ENCODE peak calls at places on chromosome 3, in four cellular contexts. H, P, G and M are unnamed samples.
A peak's percentile ranks its signal among the peaks of the same experiment; 100 is the strongest.

GRCh38 chr3:166274996-166275395 is 437.8 kb upstream of the BCHE start:
- DNase-seq in P (no peak), H (no peak), G (no peak), M (no peak)

GRCh38 chr3:197541756-197542539 is 13.8 kb downstream of the BDH1 start:
- DNase-seq in G (no peak), P (peak; percentile 91), H (peak; percentile 52), M (no peak)

GRCh38 chr3:196323723-196324122 is 5.7 kb upstream of the DYNLT2B start:
- DNase-seq in H (peak; percentile 71), G (no peak), P (peak; percentile 54), M (no peak)

GRCh38 chr3:116442331-116443021 is 2.8 kb downstream of the LSAMP start:
- DNase-seq in H (no peak), G (no peak), P (no peak), M (no peak)

GRCh38 chr3:7309707-7310106 is 448.8 kb downstream of the GRM7 start:
- DNase-seq in H (no peak), P (peak; percentile 98), G (no peak), M (peak; percentile 37)

GRCh38 chr3:135887220-135887619 is 78.3 kb upstream of the PPP2R3A start:
- DNase-seq in H (no peak), G (no peak), P (no peak), M (no peak)

GRCh38 chr3:73215286-73215685 is 153.8 kb downstream of the EBLN2 start:
- DNase-seq in P (peak; percentile 5), H (no peak), G (no peak), M (no peak)

GRCh38 chr3:69204315-69204957 is 82.0 kb upstream of the LMOD3 start:
- DNase-seq in H (no peak), G (peak; percentile 51), P (no peak), M (no peak)

GRCh38 chr3:128198313-128198712 is 45.0 kb downstream of the EEFSEC start:
- DNase-seq in P (no peak), H (no peak), G (no peak), M (no peak)

GRCh38 chr3:196287405-196288140 is at the start of gene PCYT1A:
- DNase-seq in H (peak; percentile 84), P (peak; percentile 97), G (peak; percentile 95), M (peak; percentile 94)

GRCh38 chr3:16048435-16049318 is 125.8 kb upstream of the GALNT15 start:
- DNase-seq in P (peak; percentile 85), G (peak; percentile 77), H (no peak), M (peak; percentile 68)

GRCh38 chr3:128567705-128568356 is 74.8 kb upstream of the GATA2 start:
- DNase-seq in G (no peak), P (no peak), H (no peak), M (no peak)

GRCh38 chr3:18791752-18792151 is 356.6 kb upstream of the KCNH8 start:
- DNase-seq in P (no peak), H (no peak), G (no peak), M (no peak)

GRCh38 chr3:38723569-38724391 is 74.3 kb upstream of the SCN5A start:
- DNase-seq in H (no peak), P (peak; percentile 12), G (no peak), M (peak; percentile 32)

GRCh38 chr3:168073842-168074311 is 21.8 kb downstream of the GOLIM4 start:
- DNase-seq in G (no peak), P (no peak), H (no peak), M (no peak)

GRCh38 chr3:58711871-58712270 is 45.3 kb upstream of the FAM3D start:
- DNase-seq in P (no peak), G (no peak), H (no peak), M (no peak)

GRCh38 chr3:111277226-111277625 is 205.6 kb downstream of the NECTIN3 start:
- DNase-seq in H (no peak), G (no peak), P (peak; percentile 54), M (no peak)

GRCh38 chr3:195838714-195839113 is 27.0 kb upstream of the MUC4 start:
- DNase-seq in P (no peak), G (peak; percentile 57), H (no peak), M (peak; percentile 5)

GRCh38 chr3:8983026-8983425 is 19.8 kb upstream of the RAD18 start:
- DNase-seq in G (no peak), H (no peak), P (no peak), M (no peak)

GRCh38 chr3:57570051-57570450 is 14.0 kb downstream of the PDE12 start:
- DNase-seq in H (no peak), G (no peak), P (no peak), M (no peak)

GRCh38 chr3:32934150-32934742 is 17.2 kb upstream of the CCR4 start:
- DNase-seq in P (peak; percentile 40), H (no peak), G (peak; percentile 30), M (peak; percentile 4)

GRCh38 chr3:193869221-193870201 is 266.4 kb upstream of the HES1 start:
- DNase-seq in H (no peak), P (peak; percentile 81), G (no peak), M (peak; percentile 49)

GRCh38 chr3:41681479-41681878 is 280.4 kb downstream of the ULK4 start:
- DNase-seq in H (no peak), P (peak; percentile 95), G (no peak), M (peak; percentile 98)

GRCh38 chr3:24686764-24687163 is 192.1 kb upstream of the THRB start:
- DNase-seq in H (no peak), P (peak; percentile 72), G (no peak), M (peak; percentile 80)

GRCh38 chr3:127650236-127650635 is 21.3 kb downstream of the PODXL2 start:
- DNase-seq in P (no peak), H (no peak), G (no peak), M (no peak)

GRCh38 chr3:189622629-189623028 is 8.6 kb upstream of the TP63 start:
- DNase-seq in G (no peak), H (no peak), P (no peak), M (peak; percentile 62)

GRCh38 chr3:141311170-141311495 is 57.2 kb upstream of the ZBTB38 start:
- DNase-seq in H (no peak), P (no peak), G (no peak), M (no peak)

GRCh38 chr3:184241447-184242296 is 7.1 kb downstream of the ALG3 start:
- DNase-seq in H (peak; percentile 80), P (peak; percentile 63), G (peak; percentile 30), M (no peak)

GRCh38 chr3:117553461-117553860 is 843.9 kb downstream of the TUSC7 start:
- DNase-seq in H (no peak), P (peak; percentile 9), G (peak; percentile 10), M (peak; percentile 86)

GRCh38 chr3:186789554-186790260 is 6.3 kb downstream of the EIF4A2 start:
- DNase-seq in G (peak; percentile 7), P (no peak), H (no peak), M (peak; percentile 53)

GRCh38 chr3:196198771-196199753 is 12.1 kb downstream of the ZDHHC19 start:
- DNase-seq in H (no peak), G (no peak), P (no peak), M (peak; percentile 22)

GRCh38 chr3:29353807-29354206 is 72.9 kb downstream of the RBMS3 start:
- DNase-seq in P (no peak), H (no peak), G (no peak), M (no peak)

GRCh38 chr3:115325539-115325938 is 178.5 kb upstream of the ZBTB20 start:
- DNase-seq in G (peak; percentile 21), H (no peak), P (peak; percentile 70), M (no peak)